ENCODE peak calls at places on chromosomes 13 and 19, in ten cellular contexts. U, J, Z, D, X, B, C, O, L and W are unnamed samples.

GRCh38 chr13:43799191-43799590 is 12.4 kb upstream of the ENOX1 start:
- DNase-seq in J (no peak), L (no peak), U (no peak), D (no peak), X (no peak), Z (no peak), B (no peak), C (no peak), O (no peak), W (no peak)

GRCh38 chr19:23070353-23070781 is 46.5 kb upstream of the ZNF730 start:
- DNase-seq in D (no peak), U (peak; percentile 68), B (no peak), Z (peak; percentile 73), C (no peak), X (peak; percentile 11), J (peak; percentile 49), L (no peak), O (peak; percentile 51), W (no peak)

GRCh38 chr13:28478127-28478526 is 16.8 kb downstream of the FLT1 start:
- DNase-seq in X (no peak), L (no peak), Z (no peak), J (no peak), D (no peak), B (no peak), C (no peak), O (no peak), U (no peak), W (no peak)

GRCh38 chr19:49468746-49469447 is 5.1 kb upstream of the FLT3LG start:
- DNase-seq in O (no peak), L (no peak), Z (no peak), U (peak; percentile 91), B (peak; percentile 95), D (peak; percentile 92), J (peak; percentile 46), X (peak; percentile 77), C (no peak), W (peak; percentile 87)

GRCh38 chr13:30618186-30618937 is 642 bp downstream of the USPL1 start:
- DNase-seq in Z (no peak), J (no peak), D (peak; percentile 84), O (no peak), L (no peak), X (peak; percentile 30), U (peak; percentile 65), B (no peak), C (no peak), W (peak; percentile 27)

GRCh38 chr13:106357198-106357597 is 178.3 kb downstream of the EFNB2 start:
- DNase-seq in X (no peak), U (no peak), D (no peak), B (no peak), O (no peak), Z (no peak), L (no peak), J (no peak), C (no peak), W (no peak)

GRCh38 chr13:95354156-95354555 is 52.9 kb upstream of the ABCC4 start:
- DNase-seq in Z (no peak), O (no peak), B (no peak), X (no peak), L (no peak), U (peak; percentile 2), J (no peak), D (peak; percentile 14), C (no peak), W (no peak)

GRCh38 chr13:105184221-105184620 is 1351.2 kb downstream of the EFNB2 start:
- DNase-seq in C (no peak), D (no peak), U (no peak), X (no peak), Z (no peak), O (no peak), L (no peak), J (no peak), B (no peak), W (no peak)

GRCh38 chr13:33015791-33016323 is 366 bp upstream of the KL start:
- DNase-seq in L (no peak), O (no peak), U (no peak), D (peak; percentile 77), Z (no peak), J (no peak), X (peak; percentile 47), C (no peak), B (no peak), W (peak; percentile 10)

GRCh38 chr13:33015275-33015674 is 948 bp upstream of the KL start:
- DNase-seq in U (no peak), Z (no peak), C (no peak), X (no peak), D (no peak), J (no peak), L (no peak), O (no peak), B (no peak), W (no peak)

GRCh38 chr13:33018886-33019285 is 2.7 kb downstream of the KL start:
- DNase-seq in U (no peak), L (no peak), B (no peak), X (no peak), J (no peak), Z (no peak), C (no peak), D (no peak), O (no peak), W (no peak)

GRCh38 chr13:33016414-33017409 is at the start of gene KL:
- DNase-seq in O (no peak), B (no peak), L (no peak), C (no peak), J (peak; percentile 90), Z (peak; percentile 79), D (peak; percentile 87), X (peak; percentile 20), U (peak; percentile 75), W (no peak)

GRCh38 chr13:33017410-33017929 is 1.2 kb downstream of the KL start:
- DNase-seq in L (no peak), B (no peak), U (peak; percentile 84), O (no peak), J (no peak), Z (no peak), C (peak; percentile 5), D (no peak), X (peak; percentile 44), W (no peak)
- TF ChIP-seq POLR2AphosphoS5 in L (no peak), B (peak; percentile 81), U (peak; percentile 80), O (no peak), J (peak; percentile 37), Z (no peak), C (no peak), D (no peak), X (peak; percentile 47), W (no peak)

DNA sequence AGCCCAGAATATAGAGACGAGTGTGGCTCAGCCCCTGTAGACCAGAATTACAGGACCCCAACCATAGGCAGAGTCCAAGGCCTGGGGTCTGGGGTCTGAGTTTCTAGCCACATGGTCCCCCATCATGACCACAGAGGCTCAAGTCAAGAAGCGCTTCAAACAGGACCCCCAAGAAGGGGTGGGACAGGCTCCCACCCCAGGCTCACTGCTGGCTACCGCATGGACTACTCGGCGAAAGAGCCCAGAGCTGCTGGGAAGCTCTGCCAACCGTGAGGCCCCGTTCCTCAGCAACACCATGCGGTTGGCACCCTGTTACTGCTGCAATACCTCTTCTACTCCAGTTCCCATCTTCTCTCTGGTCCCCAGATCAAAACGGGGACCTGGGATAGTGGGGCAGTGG is 254.8 kb downstream of the TEX29 start:
- DNase-seq in U (no peak), L (no peak), B (no peak), C (no peak), D (peak; percentile 35), O (no peak), X (no peak), Z (no peak), J (no peak), W (no peak)
- H3K27ac ChIP-seq in U (no peak overlapping the region), L (no peak overlapping the region), B (no peak overlapping the region), C (no peak overlapping the region), D (no peak overlapping the region), O (no peak overlapping the region), X (no peak overlapping the region), Z (no peak overlapping the region), J (no peak overlapping the region), W (no peak overlapping the region)

DNA sequence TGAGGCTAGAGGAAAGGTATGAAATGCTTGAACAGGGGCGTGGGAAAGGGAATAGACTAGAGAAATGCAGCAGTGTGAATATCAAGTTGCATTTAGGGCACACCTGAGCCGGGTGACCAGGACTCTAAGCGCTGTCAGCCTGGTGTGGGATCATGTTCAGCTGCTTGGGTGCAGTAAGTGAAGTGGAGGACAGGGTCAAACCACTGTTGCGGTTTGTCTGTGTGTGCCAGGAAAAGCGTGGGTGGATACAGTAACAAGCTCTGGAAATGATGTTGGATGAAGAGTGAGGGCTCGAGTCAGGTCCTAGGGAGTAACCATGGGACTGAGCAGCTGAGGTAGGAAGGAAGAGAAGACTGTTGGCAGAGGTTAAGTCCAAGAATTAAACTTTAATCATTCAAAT is 15.8 kb downstream of the DGKH start:
- DNase-seq in C (no peak), X (no peak), U (no peak), L (no peak), O (no peak), J (no peak), B (no peak), D (no peak), Z (no peak), W (no peak)
- H3K4me1 ChIP-seq in C (no peaks in the 10 kb centered on the region), X (no peaks in the 10 kb centered on the region), U (no peaks in the 10 kb centered on the region), L (peaks cover 5% of the 10 kb centered on the region), O (no peaks in the 10 kb centered on the region), J (peaks cover 4% of the 10 kb centered on the region), B (no peaks in the 10 kb centered on the region), D (no peaks in the 10 kb centered on the region), Z (no peaks in the 10 kb centered on the region), W (no peaks in the 10 kb centered on the region)

GRCh38 chr19:29214411-29214810 is 1.5 kb upstream of the UQCRFS1 start:
- DNase-seq in D (no peak), U (no peak), J (no peak), C (no peak), Z (no peak), O (no peak), B (peak; percentile 70), X (no peak), L (no peak), W (no peak)

GRCh38 chr19:29211562-29212416 is 1.2 kb downstream of the UQCRFS1 start:
- DNase-seq in C (no peak), L (no peak), O (no peak), Z (peak; percentile 14), B (peak; percentile 68), J (no peak), D (no peak), U (no peak), X (peak; percentile 14), W (no peak)

GRCh38 chr19:29216021-29216420 is 3.1 kb upstream of the UQCRFS1 start:
- DNase-seq in L (no peak), X (no peak), B (no peak), Z (no peak), U (no peak), J (no peak), C (no peak), D (no peak), O (no peak), W (no peak)

GRCh38 chr19:29215322-29215845 is 2.4 kb upstream of the UQCRFS1 start:
- DNase-seq in L (no peak), D (no peak), J (no peak), C (no peak), O (no peak), X (no peak), Z (no peak), B (peak; percentile 86), U (no peak), W (no peak)

DNA sequence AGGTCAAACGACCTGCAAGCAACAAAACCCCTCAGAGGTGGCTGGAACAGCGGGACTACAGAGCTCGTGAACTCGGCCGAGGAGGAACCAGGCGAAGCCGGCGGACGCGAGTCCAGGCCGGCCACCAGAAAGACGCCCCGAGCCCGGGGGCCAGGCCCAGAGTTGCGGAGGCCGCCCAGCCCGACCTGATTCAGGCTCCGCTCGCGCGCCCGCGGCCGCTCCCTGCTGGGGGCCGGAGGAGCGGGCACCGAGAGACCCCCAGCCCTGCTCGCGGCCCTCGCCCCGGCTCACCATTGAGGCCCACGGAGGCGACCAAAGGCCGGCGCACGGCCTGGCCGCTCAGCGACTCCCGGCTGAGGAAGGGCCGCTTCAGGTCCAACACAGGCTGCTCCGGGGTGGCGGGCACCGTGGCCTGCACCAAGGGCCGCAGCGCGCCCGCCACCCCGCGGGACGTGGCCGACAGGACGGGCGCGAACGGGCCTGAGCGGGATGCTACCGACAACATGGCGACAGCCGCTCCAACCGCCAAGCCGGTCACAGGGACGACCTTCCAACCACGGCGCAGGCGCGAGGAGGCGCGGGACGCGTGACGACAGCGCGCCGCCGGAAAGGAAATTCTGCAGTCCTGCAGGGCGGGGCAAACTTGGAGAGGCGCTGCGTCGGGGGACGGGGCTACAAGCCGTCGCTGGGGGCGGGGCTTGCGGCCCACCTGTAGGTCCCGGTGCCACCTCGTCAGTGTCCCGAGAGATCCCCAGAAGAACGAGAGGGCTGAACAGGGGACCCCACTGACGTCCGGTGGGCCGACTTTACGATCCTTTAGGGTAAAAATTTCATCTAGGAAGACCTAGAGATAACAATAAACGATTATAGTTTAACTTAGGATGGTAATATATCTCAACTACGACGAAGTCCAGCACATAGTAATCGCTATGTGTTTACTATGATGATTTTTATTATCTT is at the start of gene UQCRFS1:
- DNase-seq in J (peak; percentile 99), B (peak; percentile 96), D (peak; percentile 98), U (peak; percentile 97), O (peak; percentile 80), Z (peak; percentile 93), C (peak; percentile 80), X (peak; percentile 97), L (peak; percentile 86), W (peak; percentile 91)
- TF ChIP-seq POLR2AphosphoS5 in J (peak; percentile 96), B (peak; percentile 97), D (peak; percentile 98), U (peak; percentile 98), O (peak; percentile 87), Z (no peak), C (peak; percentile 72), X (peak; percentile 98), L (peak; percentile 82), W (peak; percentile 95)